ENCODE peak calls at places on chromosomes 3 and 15, in seven cellular contexts. O, Z, E, T, S, K and Y are unnamed samples.

GRCh38 chr15:74134387-74135027 is 4.1 kb downstream of the ISLR2 start:
- DNase-seq in Z (peak), E (no peak), S (peak), O (no peak), K (no peak), T (peak), Y (no peak)

GRCh38 chr15:62063851-62064635 is 2.7 kb upstream of the C2CD4A start:
- DNase-seq in Z (no peak), E (peak), S (no peak), K (no peak), O (no peak), T (no peak), Y (no peak)

GRCh38 chr3:198071602-198072285 is 111.7 kb downstream of the LMLN start:
- DNase-seq in O (peak), Z (no peak), K (no peak), S (peak), T (no peak), E (peak), Y (no peak)

GRCh38 chr3:8593022-8593817 is 51.4 kb downstream of the SSUH2 start:
- DNase-seq in S (peak), T (peak), E (peak), O (no peak), K (no peak), Z (no peak), Y (no peak)

GRCh38 chr3:57126244-57126643 is 38.9 kb downstream of the IL17RD start:
- DNase-seq in S (no peak), E (no peak), T (peak), Z (no peak), O (no peak), K (no peak), Y (no peak)

GRCh38 chr15:91070872-91071271 is 29.2 kb upstream of the SV2B start:
- DNase-seq in K (no peak), T (no peak), O (no peak), Z (no peak), S (no peak), E (no peak), Y (no peak)

GRCh38 chr3:110519066-110519465 is 552.5 kb upstream of the NECTIN3 start:
- DNase-seq in K (no peak), O (no peak), S (no peak), E (peak), T (no peak), Z (no peak), Y (no peak)

GRCh38 chr3:10299679-10300078 is 6.9 kb upstream of the GHRL start:
- DNase-seq in E (no peak), S (no peak), O (no peak), Z (no peak), K (no peak), T (no peak), Y (no peak)

GRCh38 chr3:52528596-52529375 is 4.9 kb downstream of the NT5DC2 start:
- DNase-seq in K (no peak), E (no peak), T (no peak), Z (peak), S (no peak), O (no peak), Y (no peak)

GRCh38 chr3:119664370-119664769 is 4.0 kb upstream of the POPDC2 start:
- DNase-seq in T (no peak), E (peak), S (no peak), K (no peak), Z (no peak), O (no peak), Y (no peak)

GRCh38 chr3:111980716-111981456 is 2.1 kb downstream of the ABHD10 start:
- DNase-seq in K (no peak), T (no peak), S (no peak), Z (no peak), O (no peak), E (no peak), Y (no peak)

GRCh38 chr3:125512135-125512920 is 7.7 kb downstream of the SNX4 start:
- DNase-seq in T (no peak), Z (no peak), E (peak), S (peak), O (no peak), K (no peak), Y (peak)

GRCh38 chr3:178304758-178305157 is 231.5 kb upstream of the KCNMB2 start:
- DNase-seq in K (no peak), O (no peak), Z (no peak), S (peak), T (no peak), E (peak), Y (no peak)

GRCh38 chr3:58288011-58288728 is 17.9 kb upstream of the RPP14 start:
- DNase-seq in O (no peak), T (no peak), K (no peak), Z (no peak), E (no peak), S (no peak), Y (no peak)

GRCh38 chr15:31440754-31441298 is 114.2 kb downstream of the KLF13 start:
- DNase-seq in O (peak), K (no peak), T (no peak), E (peak), Z (peak), S (peak), Y (no peak)

GRCh38 chr15:39239562-39239961 is 341.3 kb upstream of the THBS1 start:
- DNase-seq in O (no peak), Z (no peak), E (peak), K (no peak), S (peak), T (no peak), Y (no peak)

GRCh38 chr3:48952510-48953118 is 34.0 kb downstream of the ARIH2 start:
- DNase-seq in T (peak), Z (no peak), O (peak), K (peak), E (peak), S (no peak), Y (no peak)

GRCh38 chr15:98421419-98422085 is 226.8 kb upstream of the IGF1R start:
- DNase-seq in K (peak), S (peak), Z (peak), O (peak), T (peak), E (peak), Y (no peak)

GRCh38 chr3:116135462-116135861 is 309.8 kb downstream of the LSAMP start:
- DNase-seq in S (peak), K (no peak), O (no peak), E (peak), T (no peak), Z (no peak), Y (no peak)

GRCh38 chr15:76168237-76168984 is 108.6 kb downstream of the TMEM266 start:
- DNase-seq in Z (no peak), K (no peak), E (no peak), S (no peak), O (no peak), T (no peak), Y (no peak)

GRCh38 chr3:191336833-191337232 is 6.5 kb upstream of the UTS2B start:
- DNase-seq in K (no peak), T (no peak), Z (no peak), S (no peak), O (no peak), E (no peak), Y (no peak)

GRCh38 chr3:36282774-36283173 is 97.5 kb upstream of the STAC start:
- DNase-seq in K (no peak), O (no peak), Z (no peak), E (no peak), T (no peak), S (no peak), Y (no peak)

GRCh38 chr15:76994001-76994400 is 925 bp upstream of the PSTPIP1 start:
- DNase-seq in E (no peak), T (no peak), K (no peak), O (peak), S (no peak), Z (peak), Y (no peak)

GRCh38 chr3:173688216-173688842 is 290.8 kb downstream of the NLGN1 start:
- DNase-seq in S (no peak), K (no peak), O (no peak), T (no peak), Z (no peak), E (no peak), Y (no peak)

GRCh38 chr3:89586256-89586655 is 478.8 kb downstream of the EPHA3 start:
- DNase-seq in E (no peak), K (no peak), O (no peak), S (no peak), T (no peak), Z (no peak), Y (no peak)

GRCh38 chr15:80778964-80779657 is at the start of gene CEMIP:
- DNase-seq in T (peak), E (peak), K (no peak), O (peak), Z (peak), S (peak), Y (no peak)

GRCh38 chr3:74897006-74897405 is 282.5 kb upstream of the CNTN3 start:
- DNase-seq in K (no peak), T (no peak), S (peak), Z (no peak), O (no peak), E (no peak), Y (no peak)

GRCh38 chr3:31275038-31275562 is 257.6 kb upstream of the STT3B start:
- DNase-seq in S (peak), K (no peak), O (no peak), E (peak), Z (no peak), T (no peak), Y (no peak)

GRCh38 chr3:73917643-73918042 is 292.9 kb upstream of the PDZRN3 start:
- DNase-seq in E (no peak), T (no peak), S (no peak), Z (no peak), O (no peak), K (no peak), Y (no peak)

GRCh38 chr3:125684199-125684598 is 88.9 kb upstream of the OSBPL11 start:
- DNase-seq in Z (no peak), K (peak), T (peak), S (peak), O (no peak), E (peak), Y (no peak)

GRCh38 chr3:127790580-127791183 is 31.6 kb downstream of the MGLL start:
- DNase-seq in S (no peak), Z (no peak), O (no peak), K (no peak), T (no peak), E (no peak), Y (no peak)

GRCh38 chr3:186137051-186137685 is 28.3 kb upstream of the ETV5 start:
- DNase-seq in O (no peak), Z (no peak), K (no peak), S (no peak), E (no peak), T (no peak), Y (no peak)

GRCh38 chr3:161348791-161349400 is 22.4 kb downstream of the SPTSSB start:
- DNase-seq in S (no peak), Z (no peak), K (no peak), O (no peak), E (no peak), T (no peak), Y (no peak)

GRCh38 chr3:7172996-7173395 is 312.1 kb downstream of the GRM7 start:
- DNase-seq in Z (no peak), K (no peak), S (no peak), T (no peak), E (no peak), O (no peak), Y (no peak)

GRCh38 chr15:66387176-66388056 is 704 bp downstream of the MAP2K1 start:
- DNase-seq in K (peak), Z (peak), S (peak), E (peak), O (peak), T (peak), Y (no peak)

GRCh38 chr3:143084856-143085731 is 34.5 kb upstream of the CHST2 start:
- DNase-seq in E (peak), S (no peak), O (no peak), K (no peak), T (no peak), Z (no peak), Y (peak)

GRCh38 chr15:40911139-40911538 is 16.9 kb downstream of the VPS18 start:
- DNase-seq in S (no peak), K (no peak), E (no peak), T (peak), O (no peak), Z (no peak), Y (no peak)

GRCh38 chr15:89775815-89776214 is 317 bp upstream of the MESP2 start:
- DNase-seq in E (no peak), Z (no peak), S (no peak), K (no peak), O (no peak), T (no peak), Y (no peak)

GRCh38 chr15:89774492-89774891 is 1.6 kb upstream of the MESP2 start:
- DNase-seq in E (no peak), T (no peak), K (no peak), S (no peak), Z (no peak), O (no peak), Y (no peak)

GRCh38 chr15:89777821-89778380 is 1.8 kb downstream of the MESP2 start:
- DNase-seq in S (no peak), Z (no peak), K (no peak), T (no peak), O (no peak), E (no peak), Y (no peak)

GRCh38 chr15:89777073-89777820 is 1.1 kb downstream of the MESP2 start:
- DNase-seq in Z (no peak), O (no peak), K (no peak), T (no peak), E (no peak), S (no peak), Y (no peak)

DNA sequence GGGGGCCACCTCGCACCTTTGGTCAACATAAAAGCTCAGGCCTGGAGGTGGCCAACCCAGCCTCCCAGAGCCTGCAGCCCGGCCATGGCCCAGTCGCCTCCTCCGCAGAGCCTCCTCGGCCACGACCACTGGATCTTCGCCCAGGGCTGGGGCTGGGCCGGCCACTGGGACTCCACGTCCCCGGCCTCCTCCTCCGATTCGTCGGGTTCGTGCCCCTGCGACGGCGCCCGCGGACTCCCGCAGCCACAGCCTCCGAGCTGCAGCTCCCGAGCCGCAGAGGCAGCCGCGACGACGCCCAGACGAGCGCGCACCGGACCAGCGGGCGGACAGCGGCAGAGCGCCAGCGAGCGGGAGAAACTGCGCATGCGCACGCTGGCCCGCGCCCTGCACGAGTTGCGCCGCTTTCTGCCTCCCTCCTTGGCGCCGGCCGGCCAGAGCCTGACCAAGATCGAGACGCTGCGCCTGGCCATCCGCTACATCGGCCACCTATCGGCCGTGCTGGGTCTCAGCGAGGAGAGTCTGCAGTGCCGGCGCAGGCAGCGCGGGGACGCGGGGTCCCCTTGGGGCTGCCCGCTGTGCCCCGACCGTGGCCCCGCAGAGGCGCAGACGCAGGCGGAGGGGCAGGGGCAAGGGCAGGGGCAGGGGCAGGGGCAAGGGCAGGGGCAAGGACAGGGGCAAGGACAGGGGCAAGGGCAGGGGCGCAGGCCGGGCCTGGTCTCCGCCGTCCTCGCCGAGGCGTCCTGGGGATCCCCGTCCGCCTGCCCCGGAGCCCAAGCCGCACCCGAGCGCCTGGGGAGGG is at the start of gene MESP2:
- DNase-seq in E (peak), K (no peak), S (peak), Z (peak), T (peak), O (peak), Y (no peak)
- TF ChIP-seq CTCF in E (peak), K (no peak), S (peak), Z (peak), T (peak), O (no peak), Y (peak)

DNA sequence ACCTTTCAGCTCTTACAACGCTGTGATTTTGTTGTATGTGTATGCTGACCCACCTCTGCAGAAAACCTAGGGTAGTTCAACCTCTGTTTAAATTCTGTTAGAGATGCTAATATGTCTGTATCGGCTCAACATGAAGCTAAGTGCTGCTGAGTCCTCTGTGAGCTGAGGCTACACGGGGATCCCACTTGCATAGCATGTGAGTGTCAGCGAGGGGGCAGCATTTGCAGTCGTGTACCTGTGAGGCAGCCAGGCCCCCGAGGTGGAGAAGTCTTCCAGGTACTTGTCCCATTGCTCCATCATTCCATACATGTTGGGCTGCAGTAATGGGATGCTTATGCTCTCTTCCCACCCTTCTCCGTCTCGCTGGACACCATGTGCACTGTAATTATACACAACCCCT is 3.7 kb downstream of the MKRN2OS start:
- DNase-seq in Z (no peak), E (no peak), T (no peak), K (peak), O (no peak), S (no peak), Y (no peak)
- TF ChIP-seq CTCF in Z (peak), E (peak), T (peak), K (peak), O (no peak), S (no peak), Y (no peak)

GRCh38 chr3:159763466-159764210 is 225.0 kb upstream of the IL12A start:
- DNase-seq in T (peak), K (no peak), Z (peak), S (peak), O (no peak), E (peak), Y (no peak)
- TF ChIP-seq CTCF in T (peak), K (no peak), Z (peak), S (peak), O (no peak), E (peak), Y (peak)

DNA sequence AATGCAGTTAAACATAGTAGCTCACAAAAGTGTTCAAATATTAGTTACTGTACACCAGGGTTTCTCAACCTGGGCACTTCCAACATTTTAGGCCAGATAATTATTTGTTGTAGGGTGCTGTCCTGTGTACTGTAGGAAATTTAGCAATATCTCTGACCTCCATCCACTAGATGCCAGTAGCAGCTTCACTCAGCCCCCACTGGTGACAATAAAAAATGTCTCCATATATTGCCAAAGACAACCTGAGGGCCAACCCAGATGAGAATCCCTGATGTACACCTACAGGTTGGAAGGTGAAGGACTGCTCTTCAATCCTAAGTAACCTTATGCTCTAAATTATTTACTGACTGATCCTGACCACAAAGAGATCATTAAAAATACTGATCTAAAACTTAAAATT is 32.4 kb downstream of the DCUN1D1 start:
- DNase-seq in K (peak), O (no peak), E (no peak), Z (no peak), S (no peak), T (no peak), Y (no peak)
- TF ChIP-seq CTCF in K (peak), O (no peak), E (no peak), Z (no peak), S (no peak), T (no peak), Y (no peak)

GRCh38 chr3:117750674-117751073 is 1041.1 kb downstream of the TUSC7 start:
- DNase-seq in K (no peak), O (no peak), Z (no peak), T (no peak), E (no peak), S (no peak), Y (no peak)
- TF ChIP-seq CTCF in K (no peak), O (no peak), Z (no peak), T (no peak), E (no peak), S (no peak), Y (no peak)

GRCh38 chr15:41971089-41971892 is 1.1 kb downstream of the EHD4 start:
- DNase-seq in K (peak), E (peak), T (no peak), O (peak), S (peak), Z (peak), Y (peak)

GRCh38 chr15:41969851-41970431 is 2.4 kb downstream of the EHD4 start:
- DNase-seq in T (peak), E (no peak), K (peak), Z (peak), S (no peak), O (peak), Y (peak)

GRCh38 chr15:41971893-41972340 is 440 bp downstream of the EHD4 start:
- DNase-seq in E (no peak), T (peak), O (no peak), K (no peak), Z (no peak), S (no peak), Y (no peak)

GRCh38 chr15:41970456-41970855 is 1.9 kb downstream of the EHD4 start:
- DNase-seq in S (no peak), K (peak), T (no peak), Z (peak), E (no peak), O (no peak), Y (no peak)

GRCh38 chr15:41972341-41973237 is at the start of gene EHD4:
- DNase-seq in K (peak), Z (peak), S (peak), E (peak), O (peak), T (peak), Y (peak)
- TF ChIP-seq CTCF in K (peak), Z (peak), S (peak), E (peak), O (no peak), T (peak), Y (peak)

DNA sequence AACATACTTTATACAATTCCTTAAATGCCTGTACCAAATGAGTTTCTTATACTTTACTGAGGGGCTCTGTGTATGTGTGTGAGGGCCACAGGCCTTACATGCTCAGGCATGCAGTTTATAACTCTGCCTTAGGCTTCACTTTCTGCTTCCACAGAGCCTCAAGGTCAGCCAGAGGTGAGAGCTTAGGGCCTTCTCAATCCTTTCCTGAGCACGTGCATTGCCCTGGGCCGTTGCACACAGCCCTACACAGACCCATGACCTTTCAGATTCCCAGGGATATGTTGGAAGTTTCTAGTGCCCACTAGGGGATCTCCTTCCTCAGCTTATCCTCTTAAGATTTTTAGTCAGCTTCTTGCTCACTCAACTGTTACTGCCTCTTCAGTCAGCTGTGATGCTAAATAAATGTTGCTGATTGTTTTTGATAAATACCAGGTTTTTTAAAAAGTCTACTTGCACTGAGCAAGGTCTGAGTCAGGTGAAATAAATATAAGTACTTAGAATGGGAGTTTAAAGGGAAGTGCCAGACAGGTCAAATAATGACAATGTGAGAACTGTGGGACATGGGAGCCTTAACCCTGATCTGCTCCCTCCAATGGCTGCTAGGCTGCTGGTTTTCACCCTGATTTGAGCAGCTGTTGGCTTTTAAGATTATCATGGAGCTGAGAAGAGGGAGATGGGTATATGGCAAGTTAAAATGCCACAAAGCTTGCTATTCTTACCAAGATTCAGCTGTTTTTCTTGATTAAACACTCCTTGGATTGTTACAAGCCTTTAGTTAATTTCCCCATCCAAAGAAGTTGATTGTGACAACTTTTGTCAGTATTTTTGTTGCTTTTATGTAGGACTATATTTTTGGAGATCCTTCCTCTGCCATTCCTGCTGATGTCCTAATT is 169.5 kb downstream of the PLD1 start:
- DNase-seq in T (no peak), S (peak), O (no peak), K (no peak), E (peak), Z (no peak), Y (no peak)
- TF ChIP-seq CTCF in T (no peak), S (peak), O (no peak), K (no peak), E (peak), Z (no peak), Y (no peak)